ENCODE peak calls at places on chromosomes 16 and 17, in eight cellular contexts. One of them, this sample, is unnamed. For H3K36me3, the result is how much of the 10 kb centered on the place peaks cover.

GRCh38 chr17:20171741-20172377 is 162.7 kb downstream of the SPECC1 start:
- DNase-seq in heart left ventricle: no peak
- DNase-seq in MM.1S: no peak
- DNase-seq in IMR-90: peak
- DNase-seq in Peyer's patch: no peak
- DNase-seq in ovary: no peak
- DNase-seq in CD8-positive, alpha-beta T cell: no peak
- DNase-seq in left lung: no peak
- DNase-seq in this sample: peak

GRCh38 chr16:53754938-53755910 is 51.3 kb downstream of the FTO start:
- DNase-seq in heart left ventricle: no peak
- DNase-seq in MM.1S: no peak
- DNase-seq in IMR-90: peak
- DNase-seq in Peyer's patch: peak
- DNase-seq in ovary: peak
- DNase-seq in CD8-positive, alpha-beta T cell: no peak
- DNase-seq in left lung: no peak
- DNase-seq in this sample: peak

GRCh38 chr17:77403854-77404253 is 263.1 kb downstream of the SEC14L1 start:
- DNase-seq in heart left ventricle: no peak
- DNase-seq in MM.1S: no peak
- DNase-seq in IMR-90: no peak
- DNase-seq in Peyer's patch: no peak
- DNase-seq in ovary: no peak
- DNase-seq in CD8-positive, alpha-beta T cell: no peak
- DNase-seq in left lung: no peak
- DNase-seq in this sample: no peak

GRCh38 chr16:70730944-70731343 is 45.1 kb upstream of the MTSS2 start:
- DNase-seq in heart left ventricle: no peak
- DNase-seq in MM.1S: no peak
- DNase-seq in IMR-90: no peak
- DNase-seq in Peyer's patch: no peak
- DNase-seq in ovary: no peak
- DNase-seq in CD8-positive, alpha-beta T cell: no peak
- DNase-seq in left lung: no peak
- DNase-seq in this sample: no peak

GRCh38 chr17:72733619-72734282 is 358.7 kb downstream of the SLC39A11 start:
- DNase-seq in heart left ventricle: no peak
- DNase-seq in MM.1S: no peak
- DNase-seq in IMR-90: no peak
- DNase-seq in Peyer's patch: no peak
- DNase-seq in ovary: no peak
- DNase-seq in CD8-positive, alpha-beta T cell: no peak
- DNase-seq in left lung: no peak
- DNase-seq in this sample: no peak

GRCh38 chr16:20866161-20866772 is 33.9 kb downstream of the DCUN1D3 start:
- DNase-seq in heart left ventricle: peak
- DNase-seq in MM.1S: no peak
- DNase-seq in IMR-90: peak
- DNase-seq in Peyer's patch: no peak
- DNase-seq in ovary: no peak
- DNase-seq in CD8-positive, alpha-beta T cell: no peak
- DNase-seq in left lung: no peak
- DNase-seq in this sample: no peak

GRCh38 chr17:81509048-81509686 is 3.4 kb downstream of the ACTG1 start:
- DNase-seq in heart left ventricle: no peak
- DNase-seq in MM.1S: peak
- DNase-seq in IMR-90: no peak
- DNase-seq in Peyer's patch: peak
- DNase-seq in ovary: no peak
- DNase-seq in CD8-positive, alpha-beta T cell: no peak
- DNase-seq in left lung: peak
- DNase-seq in this sample: peak

GRCh38 chr17:43464046-43464445 is 19.7 kb upstream of the DHX8 start:
- DNase-seq in heart left ventricle: no peak
- DNase-seq in MM.1S: no peak
- DNase-seq in IMR-90: no peak
- DNase-seq in Peyer's patch: no peak
- DNase-seq in ovary: no peak
- DNase-seq in CD8-positive, alpha-beta T cell: no peak
- DNase-seq in left lung: no peak
- DNase-seq in this sample: no peak

GRCh38 chr16:502179-502943 is 25.2 kb upstream of the CAPN15 start:
- DNase-seq in heart left ventricle: no peak
- DNase-seq in MM.1S: no peak
- DNase-seq in IMR-90: no peak
- DNase-seq in Peyer's patch: peak
- DNase-seq in ovary: no peak
- DNase-seq in CD8-positive, alpha-beta T cell: no peak
- DNase-seq in left lung: peak
- DNase-seq in this sample: peak

GRCh38 chr17:82330322-82331239 is 3.0 kb downstream of the SECTM1 start:
- DNase-seq in heart left ventricle: no peak
- DNase-seq in MM.1S: peak
- DNase-seq in IMR-90: peak
- DNase-seq in Peyer's patch: no peak
- DNase-seq in ovary: peak
- DNase-seq in CD8-positive, alpha-beta T cell: no peak
- DNase-seq in left lung: peak
- DNase-seq in this sample: no peak

GRCh38 chr16:3266873-3267537 is 10.6 kb upstream of the MEFV start:
- DNase-seq in heart left ventricle: no peak
- DNase-seq in MM.1S: no peak
- DNase-seq in IMR-90: peak
- DNase-seq in Peyer's patch: no peak
- DNase-seq in ovary: no peak
- DNase-seq in CD8-positive, alpha-beta T cell: peak
- DNase-seq in left lung: no peak
- DNase-seq in this sample: peak
- TF ChIP-seq CTCF in heart left ventricle: peak
- TF ChIP-seq CTCF in MM.1S: peak
- TF ChIP-seq CTCF in IMR-90: peak
- TF ChIP-seq CTCF in Peyer's patch: peak
- TF ChIP-seq CTCF in ovary: no peak
- TF ChIP-seq CTCF in CD8-positive, alpha-beta T cell: peak
- TF ChIP-seq CTCF in left lung: peak
- TF ChIP-seq CTCF in this sample: peak

GRCh38 chr16:86517652-86518258 is 7.4 kb downstream of the FOXF1 start:
- DNase-seq in heart left ventricle: peak
- DNase-seq in MM.1S: peak
- DNase-seq in IMR-90: peak
- DNase-seq in Peyer's patch: peak
- DNase-seq in ovary: no peak
- DNase-seq in CD8-positive, alpha-beta T cell: no peak
- DNase-seq in left lung: no peak
- DNase-seq in this sample: peak
- H3K36me3 ChIP-seq in heart left ventricle: under half
- H3K36me3 ChIP-seq in MM.1S: under half
- H3K36me3 ChIP-seq in IMR-90: under half
- H3K36me3 ChIP-seq in Peyer's patch: under half
- H3K36me3 ChIP-seq in ovary: under half
- H3K36me3 ChIP-seq in CD8-positive, alpha-beta T cell: under half
- H3K36me3 ChIP-seq in left lung: under half
- H3K36me3 ChIP-seq in this sample: under half

GRCh38 chr16:46918905-46919792 is 35.0 kb downstream of the GPT2 start:
- DNase-seq in heart left ventricle: no peak
- DNase-seq in MM.1S: no peak
- DNase-seq in IMR-90: no peak
- DNase-seq in Peyer's patch: peak
- DNase-seq in ovary: no peak
- DNase-seq in CD8-positive, alpha-beta T cell: no peak
- DNase-seq in left lung: no peak
- DNase-seq in this sample: peak
- TF ChIP-seq CTCF in heart left ventricle: no peak
- TF ChIP-seq CTCF in MM.1S: no peak
- TF ChIP-seq CTCF in IMR-90: no peak
- TF ChIP-seq CTCF in Peyer's patch: no peak
- TF ChIP-seq CTCF in ovary: no peak
- TF ChIP-seq CTCF in CD8-positive, alpha-beta T cell: no peak
- TF ChIP-seq CTCF in left lung: no peak
- TF ChIP-seq CTCF in this sample: no peak

DNA sequence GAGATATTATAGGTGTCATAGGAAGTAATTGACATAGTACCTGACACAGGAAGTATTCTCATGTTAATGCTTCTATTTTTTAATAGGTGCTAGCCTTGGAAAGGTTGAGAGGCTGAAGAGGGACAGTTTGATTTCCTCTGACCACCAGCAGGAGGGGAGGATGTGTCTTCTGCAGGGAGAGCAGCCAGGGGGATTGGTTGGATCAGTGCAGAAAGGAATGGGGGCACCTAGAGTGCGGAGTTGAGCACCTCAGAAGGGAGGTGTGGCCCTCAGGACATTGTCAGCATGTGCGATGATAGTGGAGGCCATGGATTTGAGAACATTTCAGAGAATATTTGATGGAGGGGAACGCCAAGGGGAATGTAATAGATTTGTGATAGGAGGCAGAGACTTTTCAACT is 23.4 kb downstream of the HAPSTR1 start:
- DNase-seq in heart left ventricle: no peak
- DNase-seq in MM.1S: no peak
- DNase-seq in IMR-90: no peak
- DNase-seq in Peyer's patch: no peak
- DNase-seq in ovary: no peak
- DNase-seq in CD8-positive, alpha-beta T cell: no peak
- DNase-seq in left lung: no peak
- DNase-seq in this sample: no peak
- H3K36me3 ChIP-seq in heart left ventricle: under half
- H3K36me3 ChIP-seq in MM.1S: under half
- H3K36me3 ChIP-seq in IMR-90: under half
- H3K36me3 ChIP-seq in Peyer's patch: under half
- H3K36me3 ChIP-seq in ovary: under half
- H3K36me3 ChIP-seq in CD8-positive, alpha-beta T cell: under half
- H3K36me3 ChIP-seq in left lung: under half
- H3K36me3 ChIP-seq in this sample: under half

GRCh38 chr16:50322333-50322732 is 46.5 kb downstream of the BRD7 start:
- DNase-seq in heart left ventricle: no peak
- DNase-seq in MM.1S: no peak
- DNase-seq in IMR-90: no peak
- DNase-seq in Peyer's patch: no peak
- DNase-seq in ovary: no peak
- DNase-seq in CD8-positive, alpha-beta T cell: no peak
- DNase-seq in left lung: no peak
- DNase-seq in this sample: no peak

GRCh38 chr16:50320310-50320709 is 48.5 kb downstream of the BRD7 start:
- DNase-seq in heart left ventricle: no peak
- DNase-seq in MM.1S: no peak
- DNase-seq in IMR-90: no peak
- DNase-seq in Peyer's patch: no peak
- DNase-seq in ovary: no peak
- DNase-seq in CD8-positive, alpha-beta T cell: no peak
- DNase-seq in left lung: no peak
- DNase-seq in this sample: no peak

GRCh38 chr16:50324345-50324744 is 44.4 kb downstream of the BRD7 start:
- DNase-seq in heart left ventricle: no peak
- DNase-seq in MM.1S: no peak
- DNase-seq in IMR-90: no peak
- DNase-seq in Peyer's patch: no peak
- DNase-seq in ovary: no peak
- DNase-seq in CD8-positive, alpha-beta T cell: no peak
- DNase-seq in left lung: no peak
- DNase-seq in this sample: no peak

GRCh38 chr16:50326264-50326663 is 42.5 kb downstream of the BRD7 start:
- DNase-seq in heart left ventricle: no peak
- DNase-seq in MM.1S: no peak
- DNase-seq in IMR-90: no peak
- DNase-seq in Peyer's patch: no peak
- DNase-seq in ovary: peak
- DNase-seq in CD8-positive, alpha-beta T cell: no peak
- DNase-seq in left lung: no peak
- DNase-seq in this sample: no peak

DNA sequence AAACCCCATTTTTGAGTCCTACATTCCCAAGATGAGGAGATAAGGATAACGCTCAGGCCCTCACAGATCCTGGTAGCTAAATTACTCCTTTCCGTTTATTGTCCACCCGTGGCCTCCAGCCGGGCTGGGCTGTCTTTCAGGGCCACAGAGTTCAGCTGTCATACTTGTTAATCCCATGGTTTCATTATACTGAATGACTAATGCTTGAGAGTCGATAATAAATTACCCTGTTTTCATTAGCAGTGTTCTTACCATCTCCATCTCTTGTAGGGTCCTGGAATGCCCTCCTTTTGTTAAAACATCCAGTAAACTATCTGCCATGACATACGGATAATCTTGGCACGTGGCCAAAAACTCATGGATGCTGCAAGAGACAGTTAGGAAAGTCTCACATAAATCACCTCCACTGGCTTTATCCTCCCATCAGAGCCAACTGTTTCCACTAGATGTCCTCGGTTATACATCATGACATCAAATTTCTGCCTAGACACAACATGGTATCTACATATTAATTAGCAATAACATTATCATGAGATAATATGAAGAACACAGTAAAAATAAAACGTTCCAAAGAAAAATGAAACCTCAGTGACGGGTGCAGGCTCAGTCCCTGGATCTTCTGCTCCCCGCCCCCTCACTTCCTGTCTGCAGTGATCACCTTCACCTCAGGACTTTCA is 45.3 kb downstream of the BRD7 start:
- DNase-seq in heart left ventricle: no peak
- DNase-seq in MM.1S: peak
- DNase-seq in IMR-90: peak
- DNase-seq in Peyer's patch: no peak
- DNase-seq in ovary: no peak
- DNase-seq in CD8-positive, alpha-beta T cell: no peak
- DNase-seq in left lung: no peak
- DNase-seq in this sample: no peak
- TF ChIP-seq CTCF in heart left ventricle: no peak
- TF ChIP-seq CTCF in MM.1S: peak
- TF ChIP-seq CTCF in IMR-90: peak
- TF ChIP-seq CTCF in Peyer's patch: peak
- TF ChIP-seq CTCF in ovary: no peak
- TF ChIP-seq CTCF in CD8-positive, alpha-beta T cell: peak
- TF ChIP-seq CTCF in left lung: no peak
- TF ChIP-seq CTCF in this sample: peak

GRCh38 chr17:47145351-47145750 is 43.7 kb downstream of the CDC27 start:
- DNase-seq in heart left ventricle: no peak
- DNase-seq in MM.1S: no peak
- DNase-seq in IMR-90: no peak
- DNase-seq in Peyer's patch: no peak
- DNase-seq in ovary: no peak
- DNase-seq in CD8-positive, alpha-beta T cell: no peak
- DNase-seq in left lung: no peak
- DNase-seq in this sample: no peak
- H3K36me3 ChIP-seq in heart left ventricle: half or more
- H3K36me3 ChIP-seq in MM.1S: under half
- H3K36me3 ChIP-seq in IMR-90: half or more
- H3K36me3 ChIP-seq in Peyer's patch: half or more
- H3K36me3 ChIP-seq in ovary: under half
- H3K36me3 ChIP-seq in CD8-positive, alpha-beta T cell: under half
- H3K36me3 ChIP-seq in left lung: under half
- H3K36me3 ChIP-seq in this sample: under half

DNA sequence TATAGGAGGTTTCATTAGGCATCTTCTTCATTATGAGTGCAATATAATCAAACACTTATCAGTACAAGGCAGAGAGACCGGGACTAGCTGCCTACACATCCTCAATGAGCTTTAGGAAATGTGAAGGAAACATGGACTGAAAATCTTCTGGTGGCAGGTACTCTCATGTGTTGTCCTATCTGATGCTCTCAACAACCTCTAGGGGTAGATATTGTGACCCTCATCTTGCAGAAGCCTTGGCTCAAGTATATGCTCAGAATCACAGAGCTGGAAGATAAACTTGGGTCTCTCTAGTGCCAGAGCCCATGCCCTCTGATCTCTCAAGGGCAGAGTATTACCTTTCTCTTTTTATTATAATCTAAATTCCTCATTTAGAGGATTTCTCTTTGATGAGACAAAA is 181.6 kb upstream of the C17orf78 start:
- DNase-seq in heart left ventricle: no peak
- DNase-seq in MM.1S: no peak
- DNase-seq in IMR-90: no peak
- DNase-seq in Peyer's patch: no peak
- DNase-seq in ovary: no peak
- DNase-seq in CD8-positive, alpha-beta T cell: no peak
- DNase-seq in left lung: no peak
- DNase-seq in this sample: no peak
- TF ChIP-seq CTCF in heart left ventricle: no peak
- TF ChIP-seq CTCF in MM.1S: no peak
- TF ChIP-seq CTCF in IMR-90: no peak
- TF ChIP-seq CTCF in Peyer's patch: no peak
- TF ChIP-seq CTCF in ovary: no peak
- TF ChIP-seq CTCF in CD8-positive, alpha-beta T cell: no peak
- TF ChIP-seq CTCF in left lung: no peak
- TF ChIP-seq CTCF in this sample: peak

This sample was measured in Caco-2.